ENCODE peak calls at places on chromosomes 1 and 21, in five cellular contexts. Z is tibial nerve, R is tibial artery, V is AG04450, M is T-helper 17 cell. A is an unnamed sample.

GRCh38 chr1:53043271-53043670 is 18.7 kb upstream of the PODN start:
- DNase-seq in Z (no peak), R (no peak), V (peak; percentile 87), M (no peak), A (no peak)

GRCh38 chr1:226871636-226872327 is 1.4 kb downstream of the PSEN2 start:
- DNase-seq in Z (no peak), R (no peak), V (no peak), M (no peak), A (no peak)

GRCh38 chr1:47696911-47697441 is 259.1 kb downstream of the FOXD2 start:
- DNase-seq in Z (no peak), R (peak; percentile 11), V (no peak), M (no peak), A (peak; percentile 21)

GRCh38 chr1:239844833-239845232 is 246.8 kb upstream of the FMN2 start:
- DNase-seq in Z (no peak), R (no peak), V (no peak), M (no peak), A (no peak)

GRCh38 chr1:173914366-173914871 is 2.7 kb downstream of the SERPINC1 start:
- DNase-seq in Z (no peak), R (no peak), V (no peak), M (no peak), A (no peak)

GRCh38 chr1:165564561-165564960 is 20.8 kb downstream of the LRRC52 start:
- DNase-seq in Z (no peak), R (no peak), V (no peak), M (no peak), A (no peak)

GRCh38 chr1:76140227-76140626 is 65.7 kb downstream of the ST6GALNAC3 start:
- DNase-seq in Z (no peak), R (no peak), V (no peak), M (no peak), A (no peak)

GRCh38 chr21:33121715-33122475 is 52.0 kb downstream of the OLIG1 start:
- DNase-seq in Z (no peak), R (no peak), V (no peak), M (no peak), A (no peak)

GRCh38 chr1:230982698-230983097 is 3.8 kb downstream of the ARV1 start:
- DNase-seq in Z (no peak), R (no peak), V (peak; percentile 77), M (no peak), A (no peak)

GRCh38 chr1:51690285-51690961 is 73.5 kb downstream of the OSBPL9 start:
- DNase-seq in Z (no peak), R (no peak), V (peak; percentile 53), M (no peak), A (no peak)

GRCh38 chr1:247164694-247165093 is 7.1 kb downstream of the ZNF124 start:
- DNase-seq in Z (no peak), R (no peak), V (no peak), M (no peak), A (no peak)
- H3K9me3 ChIP-seq in Z (peaks cover 37% of the 10 kb centered on the region), R (peaks cover 17% of the 10 kb centered on the region), V (peaks cover 12% of the 10 kb centered on the region), M (peaks cover 18% of the 10 kb centered on the region), A (no peaks in the 10 kb centered on the region)

GRCh38 chr1:208045410-208046252 is 134.7 kb upstream of the CD34 start:
- DNase-seq in Z (no peak), R (no peak), V (no peak), M (no peak), A (no peak)

GRCh38 chr1:208048904-208049303 is 138.0 kb upstream of the CD34 start:
- DNase-seq in Z (no peak), R (no peak), V (no peak), M (no peak), A (no peak)

GRCh38 chr1:208044568-208045241 is 133.8 kb upstream of the CD34 start:
- DNase-seq in Z (no peak), R (no peak), V (no peak), M (no peak), A (no peak)

GRCh38 chr1:208047975-208048374 is 137.1 kb upstream of the CD34 start:
- DNase-seq in Z (peak; percentile 39), R (peak; percentile 65), V (no peak), M (no peak), A (peak; percentile 31)

GRCh38 chr1:208047476-208047934 is 136.6 kb upstream of the CD34 start:
- DNase-seq in Z (peak; percentile 76), R (peak; percentile 96), V (no peak), M (no peak), A (peak; percentile 71)
- H3K9me3 ChIP-seq in Z (no peaks in the 10 kb centered on the region), R (no peaks in the 10 kb centered on the region), V (no peaks in the 10 kb centered on the region), M (no peaks in the 10 kb centered on the region), A (no peaks in the 10 kb centered on the region)

GRCh38 chr1:176205322-176205914 is 1.7 kb downstream of the COP1 start:
- DNase-seq in Z (no peak), R (no peak), V (no peak), M (no peak), A (no peak)

GRCh38 chr1:176208034-176208433 is 948 bp upstream of the COP1 start:
- DNase-seq in Z (no peak), R (no peak), V (no peak), M (no peak), A (no peak)

GRCh38 chr1:176206006-176206960 is 803 bp downstream of the COP1 start:
- DNase-seq in Z (no peak), R (no peak), V (no peak), M (no peak), A (no peak)

GRCh38 chr1:176203735-176204134 is 3.4 kb downstream of the COP1 start:
- DNase-seq in Z (no peak), R (no peak), V (no peak), M (no peak), A (no peak)

GRCh38 chr1:176206961-176207902 is at the start of gene COP1:
- DNase-seq in Z (peak; percentile 85), R (peak; percentile 93), V (peak; percentile 83), M (peak; percentile 92), A (peak; percentile 92)
- H3K9me3 ChIP-seq in Z (no peaks in the 10 kb centered on the region), R (no peaks in the 10 kb centered on the region), V (no peaks in the 10 kb centered on the region), M (no peaks in the 10 kb centered on the region), A (no peaks in the 10 kb centered on the region)

DNA sequence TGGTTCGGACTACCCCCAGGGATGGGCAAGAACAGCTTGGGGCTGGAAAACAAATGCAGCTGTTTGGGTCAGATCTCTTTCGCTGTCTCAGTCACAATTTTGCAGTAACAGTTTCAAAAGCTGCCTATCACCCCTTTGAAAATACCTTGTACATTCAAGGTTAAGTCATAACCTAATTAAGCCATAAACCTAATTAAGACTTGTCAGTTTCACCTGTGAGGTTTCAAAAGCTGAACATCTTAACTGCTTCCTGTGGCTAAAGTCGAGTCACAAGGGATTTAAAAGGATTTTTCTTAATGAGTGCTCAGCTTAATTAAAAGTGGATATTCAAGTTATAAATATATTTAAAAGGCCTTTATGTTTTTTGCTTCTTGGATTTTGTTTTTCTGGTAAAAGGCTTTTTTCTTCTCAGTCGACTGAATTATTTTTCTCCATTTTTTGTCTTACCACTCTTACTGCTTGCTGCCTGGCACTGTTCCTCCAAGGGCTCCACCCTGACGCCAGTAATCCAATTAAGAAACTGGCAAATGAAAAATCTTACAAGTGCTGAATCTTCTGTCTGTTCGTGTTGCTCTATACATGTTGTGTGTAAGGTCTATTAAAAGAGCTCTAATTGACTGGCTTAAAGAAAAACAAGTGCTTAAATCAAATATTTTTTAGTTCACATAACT is 31.3 kb downstream of the CBR1 start:
- DNase-seq in Z (no peak), R (no peak), V (no peak), M (no peak), A (no peak)
- H3K9me3 ChIP-seq in Z (no peaks in the 10 kb centered on the region), R (no peaks in the 10 kb centered on the region), V (no peaks in the 10 kb centered on the region), M (no peaks in the 10 kb centered on the region), A (no peaks in the 10 kb centered on the region)

GRCh38 chr1:168265596-168265995 is 15.1 kb upstream of the TBX19 start:
- DNase-seq in Z (no peak), R (no peak), V (no peak), M (no peak), A (no peak)
- H3K9me3 ChIP-seq in Z (no peaks in the 10 kb centered on the region), R (no peaks in the 10 kb centered on the region), V (no peaks in the 10 kb centered on the region), M (no peaks in the 10 kb centered on the region), A (no peaks in the 10 kb centered on the region)